ENCODE peak calls at places on chromosomes 1 and 21, in four cellular contexts. F, D, O and P are unnamed samples.

GRCh38 chr1:103525114-103525606 is 339 bp upstream of the RNPC3 start:
- DNase-seq in O (no peak), D (peak), F (no peak), P (peak)

GRCh38 chr21:42183374-42184266 is 35.3 kb upstream of the ABCG1 start:
- DNase-seq in F (no peak), O (no peak), D (no peak), P (no peak)

GRCh38 chr1:225299624-225300023 is 128.2 kb downstream of the LBR start:
- DNase-seq in F (no peak), D (no peak), O (no peak), P (no peak)

GRCh38 chr1:193283026-193283425 is 96.6 kb upstream of the B3GALT2 start:
- DNase-seq in O (no peak), D (no peak), F (no peak), P (no peak)

GRCh38 chr1:3294450-3294849 is 160.0 kb upstream of the ARHGEF16 start:
- DNase-seq in O (no peak), D (no peak), F (no peak), P (no peak)

GRCh38 chr1:59779949-59780348 is 34.8 kb upstream of the HOOK1 start:
- DNase-seq in O (no peak), F (no peak), D (no peak), P (no peak)

GRCh38 chr1:230752407-230752806 is 5.2 kb downstream of the CAPN9 start:
- DNase-seq in D (no peak), O (no peak), F (peak), P (no peak)

GRCh38 chr1:109238382-109238781 is 11.0 kb upstream of the CELSR2 start:
- DNase-seq in D (no peak), O (no peak), F (no peak), P (no peak)

GRCh38 chr1:234965128-234965527 is 163.5 kb downstream of the TOMM20 start:
- DNase-seq in D (no peak), F (no peak), O (no peak), P (no peak)

GRCh38 chr1:169271094-169271493 is 96.5 kb downstream of the NME7 start:
- DNase-seq in O (peak), F (no peak), D (no peak), P (no peak)

GRCh38 chr1:197467881-197468280 is 199.8 kb downstream of the CRB1 start:
- DNase-seq in D (no peak), O (no peak), F (no peak), P (no peak)

GRCh38 chr1:27322569-27323116 is 680 bp downstream of the TMEM222 start:
- DNase-seq in D (no peak), O (no peak), F (no peak), P (no peak)

GRCh38 chr1:219965285-219965684 is 36.9 kb upstream of the SLC30A10 start:
- DNase-seq in O (no peak), F (no peak), D (no peak), P (no peak)

GRCh38 chr1:109466440-109467300 is at the start of gene SYPL2:
- DNase-seq in D (no peak), F (peak), O (peak), P (peak)

GRCh38 chr1:174406421-174406820 is 41.3 kb upstream of the GPR52 start:
- DNase-seq in O (no peak), F (no peak), D (no peak), P (no peak)

GRCh38 chr1:210586785-210587184 is 258.1 kb downstream of the HHAT start:
- DNase-seq in D (no peak), F (no peak), O (no peak), P (no peak)

GRCh38 chr1:41917835-41918449 is 780 bp downstream of the HIVEP3 start:
- DNase-seq in D (no peak), F (peak), O (peak), P (peak)

GRCh38 chr1:190207733-190208132 is 269.9 kb downstream of the BRINP3 start:
- DNase-seq in F (no peak), O (no peak), D (no peak), P (no peak)

GRCh38 chr1:45134468-45134873 is 71.9 kb downstream of the ZSWIM5 start:
- DNase-seq in F (no peak), O (no peak), D (no peak), P (no peak)

GRCh38 chr1:16224472-16224871 is 12.0 kb upstream of the ARHGEF19 start:
- DNase-seq in F (no peak), O (no peak), D (no peak), P (no peak)

GRCh38 chr21:43975469-43976098 is 36.5 kb upstream of the TRAPPC10 start:
- DNase-seq in O (peak), F (peak), D (peak), P (peak)

GRCh38 chr21:25370311-25370744 is 237.0 kb downstream of the MRPL39 start:
- DNase-seq in D (peak), O (no peak), F (no peak), P (peak)

GRCh38 chr1:230105754-230106625 is 39.0 kb downstream of the GALNT2 start:
- DNase-seq in O (peak), D (no peak), F (no peak), P (peak)

GRCh38 chr1:162177126-162177525 is 107.6 kb downstream of the NOS1AP start:
- DNase-seq in F (no peak), D (no peak), O (no peak), P (no peak)

GRCh38 chr1:3956527-3957170 is 56.6 kb upstream of the C1orf174 start:
- DNase-seq in D (no peak), O (no peak), F (no peak), P (no peak)

GRCh38 chr1:81111818-81112217 is 688.9 kb upstream of the ADGRL2 start:
- DNase-seq in D (no peak), F (no peak), O (no peak), P (no peak)

GRCh38 chr1:59116920-59117542 is 179.9 kb upstream of the FGGY start:
- DNase-seq in O (no peak), F (no peak), D (no peak), P (peak)

GRCh38 chr1:77100870-77101269 is 118.4 kb downstream of the PIGK start:
- DNase-seq in O (no peak), D (no peak), F (no peak), P (no peak)

GRCh38 chr21:33069994-33070811 is at the start of gene OLIG1:
- DNase-seq in O (peak), D (no peak), F (no peak), P (peak)

GRCh38 chr1:87072904-87073303 is 158.5 kb downstream of the HS2ST1 start:
- DNase-seq in F (no peak), D (no peak), O (no peak), P (no peak)

GRCh38 chr1:10152709-10153284 is 57.6 kb upstream of the KIF1B start:
- DNase-seq in F (peak), O (peak), D (no peak), P (peak)

GRCh38 chr1:61842863-61843514 is 100.7 kb downstream of the PATJ start:
- DNase-seq in F (no peak), O (no peak), D (no peak), P (no peak)

DNA sequence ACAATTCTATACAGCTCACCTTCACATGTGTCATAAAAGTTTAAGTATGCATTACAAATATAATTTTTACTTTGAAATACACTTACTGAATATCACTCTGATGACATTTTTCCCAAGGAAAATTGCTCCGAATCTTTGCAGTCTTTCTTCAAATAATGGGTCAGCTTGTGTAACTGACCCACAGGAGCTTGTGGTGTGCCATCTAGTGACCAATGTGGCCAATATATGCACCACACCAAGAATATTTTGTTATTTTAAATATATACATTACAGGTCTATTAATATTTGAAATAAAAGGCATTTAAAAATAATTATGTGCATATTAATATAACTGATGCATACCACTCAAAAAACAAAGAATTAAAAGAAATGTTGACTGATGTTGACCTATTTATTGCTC is 271.4 kb downstream of the TBX15 start:
- DNase-seq in D (no peak), O (no peak), F (no peak), P (no peak)
- TF ChIP-seq CTCF in D (no peak), O (no peak), F (no peak), P (no peak)

GRCh38 chr1:32480003-32480402 is 15.1 kb downstream of the ZBTB8B start:
- DNase-seq in D (no peak), F (no peak), O (no peak), P (no peak)
- TF ChIP-seq CTCF in D (no peak), F (no peak), O (no peak), P (no peak)

GRCh38 chr1:8409107-8409506 is 91.2 kb downstream of the SLC45A1 start:
- DNase-seq in D (no peak), F (peak), O (peak), P (no peak)

GRCh38 chr1:8409666-8410065 is 91.8 kb downstream of the SLC45A1 start:
- DNase-seq in D (no peak), O (no peak), F (no peak), P (no peak)

GRCh38 chr1:8410791-8411190 is 92.9 kb downstream of the SLC45A1 start:
- DNase-seq in O (no peak), D (no peak), F (no peak), P (no peak)

GRCh38 chr1:8411803-8412182 is 93.9 kb downstream of the SLC45A1 start:
- DNase-seq in D (no peak), O (no peak), F (no peak), P (no peak)

GRCh38 chr1:8412183-8412831 is 94.4 kb downstream of the SLC45A1 start:
- DNase-seq in D (peak), O (no peak), F (peak), P (no peak)
- TF ChIP-seq CTCF in D (no peak), O (no peak), F (no peak), P (no peak)

GRCh38 chr1:206930210-206930798 is 8.6 kb upstream of the FCMR start:
- DNase-seq in D (no peak), O (peak), F (no peak), P (peak)

GRCh38 chr1:206929509-206929908 is 7.8 kb upstream of the FCMR start:
- DNase-seq in O (no peak), D (no peak), F (no peak), P (no peak)

GRCh38 chr1:206933333-206933945 is 11.7 kb upstream of the FCMR start:
- DNase-seq in D (no peak), O (peak), F (peak), P (peak)

GRCh38 chr1:206932271-206932670 is 10.5 kb upstream of the FCMR start:
- DNase-seq in O (no peak), F (no peak), D (no peak), P (no peak)

GRCh38 chr1:206931709-206932108 is 10.0 kb upstream of the FCMR start:
- DNase-seq in O (no peak), F (no peak), D (no peak), P (no peak)
- TF ChIP-seq CTCF in O (peak), F (peak), D (peak), P (no peak)

GRCh38 chr1:84724128-84724860 is 34.0 kb upstream of the SSX2IP start:
- DNase-seq in D (no peak), O (no peak), F (peak), P (peak)
- TF ChIP-seq CTCF in D (peak), O (peak), F (no peak), P (peak)

DNA sequence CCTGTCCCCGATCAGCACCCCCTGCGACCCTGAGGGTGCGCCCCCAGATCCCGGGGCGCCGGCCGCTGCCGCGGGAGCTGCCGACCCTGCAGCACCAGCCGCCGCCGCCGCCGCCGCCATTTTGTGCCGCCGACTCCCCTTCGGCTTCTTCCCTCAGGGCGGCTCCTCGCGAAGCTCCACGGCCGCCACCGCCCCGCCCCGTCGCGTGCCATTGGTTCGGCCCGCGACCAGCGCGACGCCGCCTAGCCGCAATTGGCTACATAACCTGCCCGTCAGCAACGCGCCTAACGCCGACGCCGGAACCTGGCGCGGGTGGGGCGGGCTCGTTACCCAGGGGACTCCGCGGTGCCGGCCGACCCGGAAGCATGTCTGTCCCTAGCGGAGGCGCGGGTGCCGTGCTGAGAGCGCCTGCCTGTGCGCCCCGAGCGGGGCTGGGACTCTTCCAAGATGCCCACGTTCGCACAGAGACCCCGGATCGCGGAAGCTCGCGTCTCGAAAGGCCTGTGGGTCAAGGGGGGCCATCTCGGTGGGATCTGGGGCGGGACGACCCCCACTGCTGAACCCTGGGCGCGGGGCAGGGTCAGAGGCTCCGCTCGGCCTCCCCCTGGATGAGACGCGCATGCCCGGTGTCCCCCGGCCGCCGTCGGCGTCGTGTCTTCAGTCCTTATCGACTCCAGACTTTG is at the start of gene CCNL2:
- DNase-seq in D (peak), O (peak), F (peak), P (peak)
- TF ChIP-seq CTCF in D (peak), O (peak), F (peak), P (peak)

GRCh38 chr1:201826830-201827229 is 2.1 kb upstream of the IPO9 start:
- DNase-seq in O (no peak), D (no peak), F (no peak), P (no peak)
- TF ChIP-seq CTCF in O (no peak), D (no peak), F (no peak), P (no peak)

DNA sequence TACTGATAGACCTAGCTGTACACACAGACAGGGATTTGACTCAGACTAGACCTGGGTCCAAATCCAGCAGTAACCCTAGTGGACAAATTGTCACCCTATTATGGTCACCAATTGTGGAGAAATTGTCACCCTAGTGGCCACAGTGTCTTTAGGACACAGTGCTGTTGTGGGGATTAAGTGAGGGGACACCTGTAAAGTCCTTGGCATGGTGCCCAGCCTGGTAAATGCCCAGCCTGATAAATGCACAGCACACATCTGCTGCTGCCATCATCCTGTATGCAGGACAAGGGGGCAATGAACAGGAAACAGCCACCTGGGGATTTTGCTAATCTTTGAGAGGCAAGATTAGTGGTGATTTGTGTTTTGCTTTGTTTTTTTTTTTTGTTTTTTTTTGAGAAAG is 2.3 kb downstream of the TMEM61 start:
- DNase-seq in O (no peak), D (no peak), F (no peak), P (no peak)
- TF ChIP-seq CTCF in O (no peak), D (no peak), F (peak), P (no peak)

GRCh38 chr1:22229374-22229773 is 86.5 kb upstream of the WNT4 start:
- DNase-seq in D (no peak), F (no peak), O (no peak), P (no peak)

GRCh38 chr1:22234631-22235030 is 91.7 kb upstream of the WNT4 start:
- DNase-seq in D (no peak), F (no peak), O (no peak), P (no peak)

GRCh38 chr1:22231068-22231593 is 88.2 kb upstream of the WNT4 start:
- DNase-seq in O (no peak), F (no peak), D (no peak), P (no peak)

GRCh38 chr1:22228505-22228911 is 85.6 kb upstream of the WNT4 start:
- DNase-seq in F (no peak), D (no peak), O (no peak), P (no peak)

GRCh38 chr1:22231995-22232690 is 89.2 kb upstream of the WNT4 start:
- DNase-seq in O (no peak), F (no peak), D (no peak), P (no peak)
- TF ChIP-seq CTCF in O (no peak), F (no peak), D (peak), P (no peak)

DNA sequence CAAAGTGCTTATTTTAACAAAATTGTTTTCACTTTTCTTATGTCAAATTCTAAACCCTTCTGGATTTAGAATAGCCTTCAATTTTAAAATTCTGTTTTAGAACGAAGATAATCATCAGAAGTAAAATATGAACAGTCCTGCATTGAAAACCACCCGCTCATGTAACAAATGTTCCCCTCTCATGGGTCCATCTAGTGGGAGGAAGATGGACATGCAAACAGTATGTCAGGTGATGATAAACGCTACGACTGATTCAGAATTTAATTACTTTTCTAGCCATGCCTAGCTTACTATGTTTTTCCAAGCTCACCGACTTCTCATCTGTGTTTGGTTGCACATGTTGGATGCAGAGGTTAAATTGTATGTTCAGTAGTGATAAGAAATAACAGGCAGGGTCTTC is 23.5 kb downstream of the SOD1 start:
- DNase-seq in F (no peak), O (no peak), D (no peak), P (no peak)
- TF ChIP-seq CTCF in F (no peak), O (no peak), D (no peak), P (no peak)